ENCODE peak calls at places on chromosomes 13 and 19, in seven cellular contexts. Y is K562, O is SK-N-SH, A is HepG2, X is HCT116, M is H1, K is GM12878. S is an unnamed sample.

GRCh38 chr13:108225440-108225839 is 7.2 kb downstream of the ABHD13 start:
- DNase-seq in Y (no peak), O (no peak), A (no peak), X (no peak), M (no peak), K (no peak), S (no peak)

GRCh38 chr19:6064016-6064702 is 46.1 kb downstream of the RFX2 start:
- DNase-seq in Y (no peak), O (no peak), A (no peak), X (no peak), M (no peak), K (no peak), S (peak)

GRCh38 chr19:2231621-2232221 is 4.4 kb downstream of the PLEKHJ1 start:
- DNase-seq in Y (no peak), O (peak), A (no peak), X (no peak), M (no peak), K (no peak), S (no peak)

GRCh38 chr19:18397242-18398202 is at the start of gene LRRC25:
- DNase-seq in Y (peak), O (peak), A (no peak), X (no peak), M (peak), K (no peak), S (no peak)

GRCh38 chr13:113203507-113204377 is 4.7 kb downstream of the PCID2 start:
- DNase-seq in Y (no peak), O (no peak), A (no peak), X (no peak), M (no peak), K (no peak), S (no peak)

GRCh38 chr13:43725460-43725859 is 61.3 kb downstream of the ENOX1 start:
- DNase-seq in Y (no peak), O (no peak), A (no peak), X (no peak), M (no peak), K (no peak), S (no peak)

GRCh38 chr13:80168089-80168850 is 172.7 kb downstream of the SPRY2 start:
- DNase-seq in Y (no peak), O (no peak), A (no peak), X (no peak), M (no peak), K (no peak), S (no peak)

GRCh38 chr19:19548915-19549537 is 11.0 kb downstream of the CILP2 start:
- DNase-seq in Y (no peak), O (no peak), A (no peak), X (no peak), M (no peak), K (no peak), S (no peak)

GRCh38 chr13:48094404-48094780 is 512 bp downstream of the MED4 start:
- DNase-seq in Y (peak), O (no peak), A (no peak), X (no peak), M (no peak), K (no peak), S (no peak)

GRCh38 chr19:30319876-30320275 is 52.3 kb upstream of the ZNF536 start:
- DNase-seq in Y (no peak), O (no peak), A (no peak), X (no peak), M (no peak), K (no peak), S (no peak)

GRCh38 chr19:39179754-39180153 is 17.0 kb upstream of the NCCRP1 start:
- DNase-seq in Y (no peak), O (no peak), A (no peak), X (no peak), M (no peak), K (no peak), S (no peak)

GRCh38 chr13:71513414-71514063 is 353.5 kb downstream of the DACH1 start:
- DNase-seq in Y (no peak), O (no peak), A (no peak), X (no peak), M (no peak), K (no peak), S (no peak)

GRCh38 chr13:87942204-87942603 is 271.0 kb downstream of the SLITRK5 start:
- DNase-seq in Y (no peak), O (no peak), A (no peak), X (no peak), M (no peak), K (no peak), S (no peak)

GRCh38 chr13:90896022-90896421 is 451.5 kb upstream of the MIR17HG start:
- DNase-seq in Y (no peak), O (no peak), A (no peak), X (no peak), M (no peak), K (no peak), S (no peak)

GRCh38 chr19:42529248-42529764 is 1.0 kb upstream of the CEACAM1 start:
- DNase-seq in Y (peak), O (peak), A (peak), X (peak), M (peak), K (no peak), S (peak)

GRCh38 chr13:22944378-22944777 is 236.4 kb upstream of the SGCG start:
- DNase-seq in Y (peak), O (no peak), A (no peak), X (no peak), M (no peak), K (no peak), S (no peak)

GRCh38 chr13:72004236-72004635 is 137.2 kb upstream of the DACH1 start:
- DNase-seq in Y (no peak), O (no peak), A (no peak), X (no peak), M (no peak), K (no peak), S (no peak)

GRCh38 chr13:101930331-101930730 is 471.5 kb downstream of the FGF14 start:
- DNase-seq in Y (no peak), O (no peak), A (no peak), X (no peak), M (no peak), K (no peak), S (no peak)

GRCh38 chr19:57850553-57851017 is 926 bp downstream of the ZNF587 start:
- DNase-seq in Y (peak), O (peak), A (peak), X (no peak), M (peak), K (no peak), S (peak)

GRCh38 chr19:47514151-47514868 is 553 bp downstream of the NAPA start:
- DNase-seq in Y (no peak), O (peak), A (no peak), X (no peak), M (no peak), K (no peak), S (no peak)
- TF ChIP-seq JUND in Y (no peak), O (no peak), A (no peak), X (no peak), M (no peak), K (no peak), S (no peak)

GRCh38 chr19:7855426-7856276 is 18.5 kb downstream of the PRR36 start:
- DNase-seq in Y (no peak), O (no peak), A (no peak), X (no peak), M (no peak), K (no peak), S (no peak)

GRCh38 chr19:7851623-7852500 is 21.8 kb downstream of the EVI5L start:
- DNase-seq in Y (no peak), O (no peak), A (no peak), X (no peak), M (no peak), K (no peak), S (no peak)

GRCh38 chr19:7850975-7851622 is 21.1 kb downstream of the EVI5L start:
- DNase-seq in Y (no peak), O (no peak), A (no peak), X (no peak), M (no peak), K (no peak), S (no peak)

GRCh38 chr19:7853760-7854107 is 20.5 kb downstream of the PRR36 start:
- DNase-seq in Y (no peak), O (no peak), A (no peak), X (no peak), M (no peak), K (no peak), S (no peak)

DNA sequence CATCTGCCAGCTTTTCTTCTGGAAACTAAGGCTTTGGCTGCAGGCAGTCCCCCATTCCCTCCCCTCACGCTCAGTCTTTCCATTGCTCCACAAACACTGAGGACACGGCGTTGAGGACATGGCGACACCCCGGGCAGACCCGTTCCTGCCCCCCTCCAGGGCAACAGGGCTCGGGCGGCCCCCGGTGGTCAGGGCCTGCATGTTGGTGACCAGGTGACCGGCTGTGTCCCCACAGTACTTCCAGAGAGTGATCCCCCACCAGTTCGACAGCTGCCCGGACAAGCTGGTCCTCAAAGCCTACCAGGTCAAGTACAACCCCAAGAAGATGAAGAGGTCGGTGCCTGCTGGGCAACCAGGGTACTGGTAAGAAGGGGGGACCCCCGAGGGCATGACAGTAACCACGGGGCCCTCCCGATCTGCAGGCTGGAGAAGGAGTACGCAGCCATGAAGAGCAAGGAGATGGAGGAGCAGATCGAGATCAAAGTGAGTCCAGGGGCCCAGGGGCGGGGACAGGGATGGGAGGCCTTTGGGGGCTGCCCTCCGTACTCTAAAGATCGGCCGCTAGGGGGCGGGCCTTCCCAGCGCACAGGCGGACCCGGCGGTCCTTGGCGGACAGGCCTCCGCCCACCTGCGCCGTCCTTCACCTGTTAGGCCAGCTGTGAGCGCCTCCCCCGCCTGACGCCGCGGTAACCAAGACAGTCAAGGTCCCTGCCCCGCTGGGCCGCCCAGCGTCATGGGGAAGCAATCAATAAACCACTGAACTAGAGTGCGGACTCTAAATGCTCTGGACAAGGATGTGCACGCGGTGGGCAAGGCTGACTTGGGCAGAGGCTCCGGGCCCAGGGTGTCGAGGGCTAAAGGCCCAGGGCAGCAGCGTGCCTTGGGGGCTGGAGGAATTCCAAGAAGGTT is 21.1 kb downstream of the PRR36 start:
- DNase-seq in Y (peak), O (peak), A (peak), X (peak), M (peak), K (no peak), S (no peak)
- TF ChIP-seq JUND in Y (peak), O (no peak), A (peak), X (no peak), M (no peak), K (no peak), S (no peak)

GRCh38 chr19:46613525-46613924 is 11.4 kb downstream of the PTGIR start:
- DNase-seq in Y (no peak), O (no peak), A (no peak), X (no peak), M (no peak), K (no peak), S (no peak)
- TF ChIP-seq JUND in Y (no peak), O (no peak), A (no peak), X (no peak), M (no peak), K (no peak), S (no peak)

DNA sequence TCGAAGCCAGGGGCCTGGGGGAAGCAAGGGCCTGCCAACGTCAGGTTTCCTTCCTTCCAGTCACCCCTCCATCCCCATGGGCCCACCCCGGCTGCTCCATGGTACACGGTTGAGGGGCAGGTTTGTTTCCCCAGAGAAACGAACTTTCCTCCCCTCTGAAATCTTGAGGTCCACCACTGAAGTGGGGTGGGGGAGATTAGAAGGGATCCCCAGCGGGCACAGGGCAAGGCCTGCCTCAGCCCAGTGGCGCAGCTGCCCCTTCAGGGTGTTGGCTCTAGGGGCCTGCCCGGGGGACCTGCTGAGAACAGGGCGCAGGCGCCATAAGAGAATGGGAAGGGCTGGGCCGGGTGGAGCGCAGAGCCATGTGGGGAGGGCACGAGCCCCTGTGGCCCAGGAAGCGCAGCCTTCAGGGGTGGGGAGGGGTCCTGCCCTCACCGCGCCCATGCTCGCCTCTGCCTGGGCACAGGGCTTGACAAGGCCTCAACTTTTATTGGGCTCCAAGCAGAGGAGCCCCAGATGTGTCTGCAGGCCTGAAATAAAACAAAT is 16.1 kb downstream of the CEBPG start:
- DNase-seq in Y (no peak), O (peak), A (no peak), X (no peak), M (no peak), K (no peak), S (no peak)
- TF ChIP-seq JUND in Y (no peak), O (no peak), A (no peak), X (no peak), M (no peak), K (no peak), S (no peak)

DNA sequence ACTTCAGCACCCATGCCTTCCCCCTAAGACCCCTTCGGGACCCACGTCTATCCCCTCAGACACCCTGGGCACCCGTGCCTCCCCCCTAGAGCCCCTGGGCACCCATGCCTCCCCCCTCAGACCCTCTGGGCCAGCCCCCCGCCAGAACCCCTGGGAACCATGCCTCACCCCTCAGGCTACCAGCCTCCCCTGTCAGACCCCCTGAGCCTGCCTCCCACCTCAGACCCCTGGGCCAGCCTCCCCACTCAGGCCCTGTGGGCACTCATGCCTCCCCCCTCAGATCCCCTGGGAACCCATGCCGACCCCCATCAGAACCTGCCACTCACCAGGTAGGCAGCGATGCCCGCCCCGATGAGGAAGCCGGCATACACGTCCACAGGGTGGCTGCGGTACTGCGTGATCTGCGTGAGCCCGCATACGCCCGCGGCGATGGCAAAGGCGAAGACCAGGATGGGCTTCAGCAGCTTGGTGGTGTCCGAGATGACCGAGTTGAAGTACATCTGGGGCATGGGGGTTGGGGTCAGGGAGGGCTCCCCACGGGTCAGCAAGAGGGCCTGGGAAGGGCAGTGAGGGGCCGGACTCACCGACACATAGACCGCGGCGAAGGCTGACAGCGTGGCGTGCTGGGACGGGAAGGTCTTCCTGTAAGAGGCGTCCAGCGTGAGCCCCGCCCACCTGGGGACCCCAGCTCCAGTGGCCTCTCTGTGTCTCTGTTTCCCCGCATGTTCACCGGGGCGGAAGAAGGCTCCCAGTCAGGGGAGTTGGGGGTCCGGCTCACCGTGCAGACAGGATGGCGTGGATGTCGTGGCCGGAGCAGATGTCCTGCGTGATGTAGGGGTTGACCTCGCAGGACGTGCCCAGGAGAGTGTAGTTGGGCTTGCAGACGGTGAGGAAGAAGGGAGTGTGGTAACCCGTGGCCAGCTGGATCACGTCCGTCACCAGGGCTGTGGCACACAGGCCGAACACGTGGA is 7.4 kb downstream of the PLPPR3 start:
- DNase-seq in Y (no peak), O (peak), A (no peak), X (no peak), M (no peak), K (no peak), S (no peak)
- TF ChIP-seq JUND in Y (no peak), O (no peak), A (no peak), X (no peak), M (no peak), K (no peak), S (no peak)

GRCh38 chr19:17005000-17005399 is 21.6 kb downstream of the CPAMD8 start:
- DNase-seq in Y (no peak), O (no peak), A (no peak), X (no peak), M (no peak), K (no peak), S (peak)

GRCh38 chr19:17004386-17004785 is 22.2 kb downstream of the CPAMD8 start:
- DNase-seq in Y (no peak), O (no peak), A (no peak), X (no peak), M (no peak), K (no peak), S (no peak)

GRCh38 chr19:17001603-17002183 is 24.9 kb downstream of the CPAMD8 start:
- DNase-seq in Y (no peak), O (no peak), A (no peak), X (no peak), M (peak), K (no peak), S (no peak)

GRCh38 chr19:17002455-17002854 is 24.2 kb downstream of the CPAMD8 start:
- DNase-seq in Y (no peak), O (no peak), A (no peak), X (no peak), M (no peak), K (no peak), S (no peak)

DNA sequence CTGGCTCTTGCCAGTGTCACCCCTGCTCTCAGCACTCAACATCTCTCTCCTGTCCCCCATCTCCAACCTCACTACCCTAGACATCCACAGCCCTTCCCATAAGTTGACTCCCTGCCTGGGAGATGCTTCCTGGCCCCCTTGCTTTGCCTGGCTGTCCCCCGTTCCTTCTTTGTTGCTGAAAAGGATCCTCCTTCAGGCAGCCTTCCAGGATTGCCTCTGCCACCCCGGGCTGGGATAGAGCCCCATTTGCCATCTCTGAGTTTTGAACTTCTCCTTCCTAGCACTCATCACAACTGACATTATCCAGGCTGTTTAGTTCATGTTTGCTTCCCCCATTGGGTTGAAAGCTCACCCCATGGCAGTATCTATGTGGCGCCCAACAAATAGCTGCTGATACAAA is 20.0 kb downstream of the CPAMD8 start:
- DNase-seq in Y (no peak), O (no peak), A (no peak), X (no peak), M (no peak), K (no peak), S (no peak)
- TF ChIP-seq JUND in Y (no peak), O (no peak), A (no peak), X (no peak), M (no peak), K (no peak), S (no peak)

S was measured in T47D.